ENCODE peak calls at places on chromosome 20, in ten cellular contexts. One of them, this sample, is unnamed.

GRCh38 chr20:17843246-17844132 is 125.1 kb downstream of the SNX5 start:
- DNase-seq in IMR-90: peak; percentile 97
- DNase-seq in mucosa of descending colon: no peak
- DNase-seq in CD4-positive, alpha-beta memory T cell: peak; percentile 59
- DNase-seq in endodermal cell: no peak
- DNase-seq in lung: no peak
- DNase-seq in prostate gland: no peak
- DNase-seq in transverse colon: no peak
- DNase-seq in left ventricle myocardium inferior: peak; percentile 54
- DNase-seq in MM.1S: no peak
- DNase-seq in this sample: no peak

GRCh38 chr20:32168184-32168910 is 39.2 kb downstream of the PLAGL2 start:
- DNase-seq in IMR-90: peak; percentile 58
- DNase-seq in mucosa of descending colon: no peak
- DNase-seq in left ventricle myocardium inferior: no peak
- DNase-seq in MM.1S: no peak
- DNase-seq in transverse colon: no peak
- DNase-seq in prostate gland: no peak
- DNase-seq in CD4-positive, alpha-beta memory T cell: no peak
- DNase-seq in endodermal cell: peak; percentile 80
- DNase-seq in lung: no peak
- DNase-seq in this sample: no peak

GRCh38 chr20:44231193-44231592 is 15.9 kb upstream of the GDAP1L1 start:
- DNase-seq in endodermal cell: peak; percentile 59
- DNase-seq in MM.1S: no peak
- DNase-seq in CD4-positive, alpha-beta memory T cell: no peak
- DNase-seq in mucosa of descending colon: no peak
- DNase-seq in transverse colon: no peak
- DNase-seq in prostate gland: no peak
- DNase-seq in IMR-90: no peak
- DNase-seq in left ventricle myocardium inferior: no peak
- DNase-seq in lung: no peak
- DNase-seq in this sample: no peak

GRCh38 chr20:5935384-5935783 is 14.9 kb downstream of the TRMT6 start:
- DNase-seq in transverse colon: no peak
- DNase-seq in endodermal cell: no peak
- DNase-seq in IMR-90: no peak
- DNase-seq in prostate gland: no peak
- DNase-seq in mucosa of descending colon: no peak
- DNase-seq in lung: no peak
- DNase-seq in left ventricle myocardium inferior: no peak
- DNase-seq in CD4-positive, alpha-beta memory T cell: no peak
- DNase-seq in MM.1S: no peak
- DNase-seq in this sample: no peak

GRCh38 chr20:10653593-10654288 is 20.1 kb downstream of the JAG1 start:
- DNase-seq in MM.1S: no peak
- DNase-seq in mucosa of descending colon: no peak
- DNase-seq in CD4-positive, alpha-beta memory T cell: no peak
- DNase-seq in lung: no peak
- DNase-seq in prostate gland: no peak
- DNase-seq in left ventricle myocardium inferior: no peak
- DNase-seq in IMR-90: peak; percentile 94
- DNase-seq in transverse colon: peak; percentile 41
- DNase-seq in endodermal cell: no peak
- DNase-seq in this sample: no peak

GRCh38 chr20:40276291-40276690 is 412.7 kb downstream of the MAFB start:
- DNase-seq in prostate gland: no peak
- DNase-seq in mucosa of descending colon: peak; percentile 47
- DNase-seq in MM.1S: no peak
- DNase-seq in CD4-positive, alpha-beta memory T cell: no peak
- DNase-seq in transverse colon: no peak
- DNase-seq in endodermal cell: peak; percentile 70
- DNase-seq in IMR-90: no peak
- DNase-seq in lung: no peak
- DNase-seq in left ventricle myocardium inferior: peak; percentile 52
- DNase-seq in this sample: no peak

GRCh38 chr20:37552415-37552814 is 24.7 kb upstream of the BLCAP start:
- DNase-seq in transverse colon: no peak
- DNase-seq in IMR-90: peak; percentile 13
- DNase-seq in endodermal cell: no peak
- DNase-seq in MM.1S: no peak
- DNase-seq in mucosa of descending colon: no peak
- DNase-seq in CD4-positive, alpha-beta memory T cell: no peak
- DNase-seq in lung: no peak
- DNase-seq in left ventricle myocardium inferior: no peak
- DNase-seq in prostate gland: no peak
- DNase-seq in this sample: no peak

GRCh38 chr20:36547186-36548005 is 6.1 kb downstream of the MYL9 start:
- DNase-seq in endodermal cell: peak; percentile 41
- DNase-seq in transverse colon: no peak
- DNase-seq in CD4-positive, alpha-beta memory T cell: no peak
- DNase-seq in lung: no peak
- DNase-seq in mucosa of descending colon: no peak
- DNase-seq in left ventricle myocardium inferior: no peak
- DNase-seq in IMR-90: no peak
- DNase-seq in prostate gland: no peak
- DNase-seq in MM.1S: no peak
- DNase-seq in this sample: no peak

GRCh38 chr20:53676519-53676822 is 82.8 kb upstream of the ZNF217 start:
- DNase-seq in mucosa of descending colon: no peak
- DNase-seq in MM.1S: no peak
- DNase-seq in IMR-90: no peak
- DNase-seq in prostate gland: no peak
- DNase-seq in endodermal cell: no peak
- DNase-seq in lung: no peak
- DNase-seq in CD4-positive, alpha-beta memory T cell: no peak
- DNase-seq in left ventricle myocardium inferior: no peak
- DNase-seq in transverse colon: no peak
- DNase-seq in this sample: no peak

GRCh38 chr20:44079291-44079690 is 107.7 kb downstream of the JPH2 start:
- DNase-seq in endodermal cell: no peak
- DNase-seq in CD4-positive, alpha-beta memory T cell: no peak
- DNase-seq in prostate gland: no peak
- DNase-seq in mucosa of descending colon: no peak
- DNase-seq in IMR-90: no peak
- DNase-seq in left ventricle myocardium inferior: no peak
- DNase-seq in transverse colon: no peak
- DNase-seq in MM.1S: no peak
- DNase-seq in lung: no peak
- DNase-seq in this sample: no peak

GRCh38 chr20:24892931-24893330 is 56.1 kb upstream of the CST7 start:
- DNase-seq in CD4-positive, alpha-beta memory T cell: no peak
- DNase-seq in IMR-90: no peak
- DNase-seq in left ventricle myocardium inferior: no peak
- DNase-seq in transverse colon: no peak
- DNase-seq in MM.1S: no peak
- DNase-seq in prostate gland: no peak
- DNase-seq in lung: no peak
- DNase-seq in mucosa of descending colon: no peak
- DNase-seq in endodermal cell: no peak
- DNase-seq in this sample: no peak

GRCh38 chr20:2752631-2753455 is 47.6 kb downstream of the CPXM1 start:
- DNase-seq in transverse colon: peak; percentile 38
- DNase-seq in CD4-positive, alpha-beta memory T cell: no peak
- DNase-seq in left ventricle myocardium inferior: no peak
- DNase-seq in mucosa of descending colon: no peak
- DNase-seq in lung: no peak
- DNase-seq in MM.1S: peak; percentile 42
- DNase-seq in prostate gland: no peak
- DNase-seq in endodermal cell: peak; percentile 91
- DNase-seq in IMR-90: peak; percentile 30
- DNase-seq in this sample: no peak

GRCh38 chr20:22583773-22584629 is at the start of gene FOXA2:
- DNase-seq in transverse colon: peak; percentile 79
- DNase-seq in IMR-90: no peak
- DNase-seq in left ventricle myocardium inferior: no peak
- DNase-seq in mucosa of descending colon: peak; percentile 86
- DNase-seq in MM.1S: no peak
- DNase-seq in lung: peak; percentile 90
- DNase-seq in CD4-positive, alpha-beta memory T cell: no peak
- DNase-seq in prostate gland: no peak
- DNase-seq in endodermal cell: peak; percentile 94
- DNase-seq in this sample: peak; percentile 85

GRCh38 chr20:22584630-22584921 is 204 bp upstream of the FOXA2 start:
- DNase-seq in CD4-positive, alpha-beta memory T cell: no peak
- DNase-seq in lung: no peak
- DNase-seq in prostate gland: no peak
- DNase-seq in mucosa of descending colon: peak; percentile 91
- DNase-seq in endodermal cell: peak; percentile 94
- DNase-seq in IMR-90: no peak
- DNase-seq in MM.1S: no peak
- DNase-seq in transverse colon: peak; percentile 88
- DNase-seq in left ventricle myocardium inferior: no peak
- DNase-seq in this sample: peak; percentile 92

GRCh38 chr20:22581437-22582385 is 2.7 kb downstream of the FOXA2 start:
- DNase-seq in MM.1S: no peak
- DNase-seq in transverse colon: no peak
- DNase-seq in IMR-90: no peak
- DNase-seq in left ventricle myocardium inferior: no peak
- DNase-seq in mucosa of descending colon: no peak
- DNase-seq in endodermal cell: peak; percentile 70
- DNase-seq in lung: no peak
- DNase-seq in prostate gland: no peak
- DNase-seq in CD4-positive, alpha-beta memory T cell: no peak
- DNase-seq in this sample: peak; percentile 43

GRCh38 chr20:22582386-22582959 is 1.9 kb downstream of the FOXA2 start:
- DNase-seq in left ventricle myocardium inferior: no peak
- DNase-seq in CD4-positive, alpha-beta memory T cell: no peak
- DNase-seq in prostate gland: no peak
- DNase-seq in IMR-90: no peak
- DNase-seq in endodermal cell: peak; percentile 74
- DNase-seq in transverse colon: no peak
- DNase-seq in mucosa of descending colon: no peak
- DNase-seq in MM.1S: no peak
- DNase-seq in lung: no peak
- DNase-seq in this sample: peak; percentile 40

GRCh38 chr20:22582960-22583772 is 1.2 kb downstream of the FOXA2 start:
- DNase-seq in left ventricle myocardium inferior: no peak
- DNase-seq in CD4-positive, alpha-beta memory T cell: no peak
- DNase-seq in transverse colon: peak; percentile 19
- DNase-seq in IMR-90: no peak
- DNase-seq in MM.1S: no peak
- DNase-seq in mucosa of descending colon: no peak
- DNase-seq in lung: no peak
- DNase-seq in prostate gland: no peak
- DNase-seq in endodermal cell: peak; percentile 79
- DNase-seq in this sample: peak; percentile 31
- H3K4me1 ChIP-seq in left ventricle myocardium inferior: peaks cover 40% of the 10 kb centered on the region
- H3K4me1 ChIP-seq in CD4-positive, alpha-beta memory T cell: no peaks in the 10 kb centered on the region
- H3K4me1 ChIP-seq in transverse colon: peaks cover 17% of the 10 kb centered on the region
- H3K4me1 ChIP-seq in IMR-90: no peaks in the 10 kb centered on the region
- H3K4me1 ChIP-seq in MM.1S: no peaks in the 10 kb centered on the region
- H3K4me1 ChIP-seq in mucosa of descending colon: peaks cover 14% of the 10 kb centered on the region
- H3K4me1 ChIP-seq in lung: peaks cover 6% of the 10 kb centered on the region
- H3K4me1 ChIP-seq in prostate gland: peaks cover 5% of the 10 kb centered on the region
- H3K4me1 ChIP-seq in endodermal cell: peaks cover 4% of the 10 kb centered on the region
- H3K4me1 ChIP-seq in this sample: peaks cover 46% of the 10 kb centered on the region

DNA sequence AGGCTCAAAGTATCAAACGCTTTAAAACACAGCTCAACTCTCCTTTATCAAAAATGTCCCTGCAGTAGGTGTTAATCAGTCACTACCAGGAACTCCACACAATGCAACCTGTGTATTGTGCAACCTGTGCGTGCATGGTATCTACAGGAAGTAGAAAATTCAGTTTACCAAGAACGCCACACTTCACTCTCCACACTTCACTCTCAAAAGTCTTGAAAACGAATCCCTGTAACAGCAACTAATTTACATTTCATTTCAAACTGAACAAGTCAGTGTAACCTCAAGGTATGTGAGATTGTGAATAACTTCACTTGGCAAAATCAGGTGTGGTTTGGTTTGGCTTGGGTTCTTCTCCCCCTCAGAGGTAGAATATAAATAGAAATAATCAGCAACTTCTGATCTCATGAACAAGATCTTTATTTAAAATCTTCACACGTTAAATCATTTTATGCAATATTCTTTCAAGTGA is 1.6 kb downstream of the RALGAPA2 start:
- DNase-seq in prostate gland: peak; percentile 67
- DNase-seq in CD4-positive, alpha-beta memory T cell: peak; percentile 62
- DNase-seq in MM.1S: no peak
- DNase-seq in mucosa of descending colon: no peak
- DNase-seq in IMR-90: no peak
- DNase-seq in transverse colon: peak; percentile 54
- DNase-seq in endodermal cell: no peak
- DNase-seq in left ventricle myocardium inferior: no peak
- DNase-seq in lung: peak; percentile 79
- DNase-seq in this sample: peak; percentile 77
- H3K4me1 ChIP-seq in prostate gland: no peaks in the 10 kb centered on the region
- H3K4me1 ChIP-seq in CD4-positive, alpha-beta memory T cell: peaks cover 17% of the 10 kb centered on the region
- H3K4me1 ChIP-seq in MM.1S: peaks cover 4% of the 10 kb centered on the region
- H3K4me1 ChIP-seq in mucosa of descending colon: peaks cover 19% of the 10 kb centered on the region
- H3K4me1 ChIP-seq in IMR-90: peaks cover 3% of the 10 kb centered on the region
- H3K4me1 ChIP-seq in transverse colon: peaks cover 30% of the 10 kb centered on the region
- H3K4me1 ChIP-seq in endodermal cell: peaks cover 3% of the 10 kb centered on the region
- H3K4me1 ChIP-seq in left ventricle myocardium inferior: peaks cover 55% of the 10 kb centered on the region
- H3K4me1 ChIP-seq in lung: peaks cover 6% of the 10 kb centered on the region
- H3K4me1 ChIP-seq in this sample: peaks cover 66% of the 10 kb centered on the region

GRCh38 chr20:33993800-33994623 is at the start of gene RALY:
- DNase-seq in prostate gland: peak; percentile 80
- DNase-seq in mucosa of descending colon: peak; percentile 93
- DNase-seq in transverse colon: peak; percentile 89
- DNase-seq in MM.1S: peak; percentile 85
- DNase-seq in IMR-90: peak; percentile 72
- DNase-seq in CD4-positive, alpha-beta memory T cell: peak; percentile 86
- DNase-seq in endodermal cell: peak; percentile 91
- DNase-seq in lung: peak; percentile 84
- DNase-seq in left ventricle myocardium inferior: peak; percentile 88
- DNase-seq in this sample: peak; percentile 89
- H3K4me1 ChIP-seq in prostate gland: peaks cover 15% of the 10 kb centered on the region
- H3K4me1 ChIP-seq in mucosa of descending colon: peaks cover 44% of the 10 kb centered on the region
- H3K4me1 ChIP-seq in transverse colon: peaks cover 47% of the 10 kb centered on the region
- H3K4me1 ChIP-seq in MM.1S: peaks cover 36% of the 10 kb centered on the region
- H3K4me1 ChIP-seq in IMR-90: peaks cover 13% of the 10 kb centered on the region
- H3K4me1 ChIP-seq in CD4-positive, alpha-beta memory T cell: peaks cover 67% of the 10 kb centered on the region
- H3K4me1 ChIP-seq in endodermal cell: no peaks in the 10 kb centered on the region
- H3K4me1 ChIP-seq in lung: peaks cover 31% of the 10 kb centered on the region
- H3K4me1 ChIP-seq in left ventricle myocardium inferior: peaks cover 65% of the 10 kb centered on the region
- H3K4me1 ChIP-seq in this sample: peaks cover 64% of the 10 kb centered on the region

DNA sequence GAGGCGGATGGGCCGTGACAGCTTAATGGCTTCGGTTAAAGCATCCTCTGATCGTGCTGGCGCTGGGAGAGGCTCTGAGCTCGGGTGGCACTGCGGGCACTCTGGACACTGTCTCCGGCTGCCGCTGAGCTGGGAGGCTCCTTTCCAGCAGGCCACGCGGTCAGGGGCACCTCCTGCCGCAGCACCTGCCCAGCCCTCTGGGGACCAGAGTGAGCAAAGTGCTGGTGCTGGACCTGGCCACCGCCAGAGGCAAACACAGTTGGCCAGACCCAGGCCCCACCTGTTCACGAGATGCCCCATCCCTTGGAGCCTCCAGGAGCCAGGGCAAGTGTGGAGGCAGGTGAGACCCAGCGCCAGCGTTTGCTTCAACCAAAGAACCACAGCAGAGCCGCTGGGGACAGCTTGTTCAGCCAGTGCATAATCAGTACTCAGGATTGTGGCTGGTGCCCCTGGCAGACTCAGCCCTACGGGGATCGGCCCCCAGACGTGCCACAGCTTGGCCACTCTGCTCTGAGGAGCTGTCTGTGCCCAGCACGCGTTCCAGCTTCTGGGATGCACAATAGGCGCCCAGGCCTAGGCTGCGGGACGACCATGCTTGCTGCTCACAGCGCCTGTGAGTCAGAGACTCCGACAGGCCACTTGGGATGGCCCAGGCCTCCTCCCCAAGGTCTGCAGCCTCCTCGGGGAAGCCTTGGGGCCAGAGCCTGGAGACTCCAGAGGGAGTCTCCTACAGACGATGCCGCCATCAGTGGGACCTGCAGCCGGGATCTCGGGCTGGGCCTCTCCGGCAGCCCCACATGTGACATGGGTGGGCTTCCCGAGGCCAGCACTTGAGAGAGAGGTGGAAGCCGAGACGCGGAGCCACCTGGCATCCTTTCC is 38.2 kb upstream of the SLCO4A1 start:
- DNase-seq in prostate gland: no peak
- DNase-seq in transverse colon: no peak
- DNase-seq in endodermal cell: no peak
- DNase-seq in CD4-positive, alpha-beta memory T cell: no peak
- DNase-seq in mucosa of descending colon: peak; percentile 55
- DNase-seq in left ventricle myocardium inferior: no peak
- DNase-seq in lung: no peak
- DNase-seq in MM.1S: no peak
- DNase-seq in IMR-90: no peak
- DNase-seq in this sample: no peak
- H3K4me1 ChIP-seq in prostate gland: peaks cover 5% of the 10 kb centered on the region
- H3K4me1 ChIP-seq in transverse colon: peaks cover 26% of the 10 kb centered on the region
- H3K4me1 ChIP-seq in endodermal cell: no peaks in the 10 kb centered on the region
- H3K4me1 ChIP-seq in CD4-positive, alpha-beta memory T cell: peaks cover 26% of the 10 kb centered on the region
- H3K4me1 ChIP-seq in mucosa of descending colon: peaks cover 15% of the 10 kb centered on the region
- H3K4me1 ChIP-seq in left ventricle myocardium inferior: peaks cover 38% of the 10 kb centered on the region
- H3K4me1 ChIP-seq in lung: no peaks in the 10 kb centered on the region
- H3K4me1 ChIP-seq in MM.1S: peaks cover 9% of the 10 kb centered on the region
- H3K4me1 ChIP-seq in IMR-90: no peaks in the 10 kb centered on the region
- H3K4me1 ChIP-seq in this sample: peaks cover 43% of the 10 kb centered on the region